ENCODE peak calls at places on chromosomes 5 and 9, in ten cellular contexts. R is foreskin fibroblast, F is stomach, G is lung microvascular endothelial cell, W is MCF 10A, M is right lobe of liver, A is iPS-NIHi11, P is NAMALWA, C is astrocyte of the spinal cord, O is ureter. B is an unnamed sample.
A peak's percentile ranks its signal among the peaks of the same experiment; 100 is the strongest.

GRCh38 chr5:94613583-94613982 is 4.8 kb downstream of the KIAA0825 start:
- DNase-seq in R (peak; percentile 7), F (no peak), G (peak; percentile 58), W (peak; percentile 67), M (no peak), A (peak; percentile 24), P (peak; percentile 64), C (peak; percentile 19), O (no peak), B (peak; percentile 24)

GRCh38 chr5:64505769-64506566 is at the start of gene RGS7BP:
- DNase-seq in R (peak; percentile 56), F (peak; percentile 29), G (peak; percentile 52), W (no peak), M (peak; percentile 57), A (peak; percentile 69), P (no peak), C (peak; percentile 52), O (peak; percentile 57), B (peak; percentile 76)

GRCh38 chr5:62718368-62718767 is 139.7 kb downstream of the LRRC70 start:
- DNase-seq in R (no peak), F (no peak), G (no peak), W (no peak), M (no peak), A (peak; percentile 30), P (no peak), C (no peak), O (no peak), B (no peak)

GRCh38 chr5:107673106-107673367 is 2.3 kb upstream of the EFNA5 start:
- DNase-seq in R (no peak), F (no peak), G (no peak), W (no peak), M (no peak), A (no peak), P (peak; percentile 56), C (no peak), O (no peak), B (no peak)

GRCh38 chr5:34411470-34412346 is 244.4 kb upstream of the RAI14 start:
- DNase-seq in R (peak; percentile 42), F (no peak), G (no peak), W (no peak), M (no peak), A (peak; percentile 67), P (no peak), C (peak; percentile 74), O (no peak), B (no peak)

GRCh38 chr5:125538469-125538868 is 792.0 kb upstream of the ZNF608 start:
- DNase-seq in R (no peak), F (no peak), G (no peak), W (no peak), M (no peak), A (no peak), P (no peak), C (no peak), O (no peak), B (no peak)

GRCh38 chr9:93952784-93953491 is 2.2 kb downstream of the BARX1 start:
- DNase-seq in R (no peak), F (no peak), G (no peak), W (no peak), M (no peak), A (no peak), P (no peak), C (no peak), O (no peak), B (peak; percentile 43)

GRCh38 chr5:145324101-145324500 is 511.0 kb downstream of the PRELID2 start:
- DNase-seq in R (no peak), F (no peak), G (no peak), W (no peak), M (no peak), A (no peak), P (no peak), C (no peak), O (no peak), B (no peak)

GRCh38 chr5:82349651-82350050 is 71.5 kb upstream of the RPS23 start:
- DNase-seq in R (peak; percentile 48), F (no peak), G (peak; percentile 19), W (peak; percentile 52), M (no peak), A (peak; percentile 73), P (peak; percentile 51), C (no peak), O (no peak), B (peak; percentile 32)

GRCh38 chr9:14314424-14314928 is 535 bp upstream of the NFIB start:
- DNase-seq in R (peak; percentile 89), F (peak; percentile 78), G (peak; percentile 94), W (peak; percentile 96), M (peak; percentile 81), A (peak; percentile 72), P (no peak), C (peak; percentile 95), O (peak; percentile 85), B (peak; percentile 77)

GRCh38 chr9:113370806-113371325 is 5.9 kb downstream of the HDHD3 start:
- DNase-seq in R (no peak), F (no peak), G (no peak), W (no peak), M (no peak), A (no peak), P (no peak), C (no peak), O (no peak), B (no peak)

GRCh38 chr9:124214596-124215550 is 42.9 kb upstream of the NEK6 start:
- DNase-seq in R (peak; percentile 4), F (peak; percentile 13), G (no peak), W (no peak), M (peak; percentile 31), A (no peak), P (no peak), C (no peak), O (no peak), B (no peak)

GRCh38 chr5:9362600-9362999 is 183.3 kb downstream of the SEMA5A start:
- DNase-seq in R (no peak), F (no peak), G (no peak), W (no peak), M (no peak), A (no peak), P (no peak), C (no peak), O (no peak), B (no peak)

GRCh38 chr9:26470287-26470686 is 422.3 kb downstream of the CAAP1 start:
- DNase-seq in R (no peak), F (no peak), G (no peak), W (no peak), M (no peak), A (no peak), P (no peak), C (no peak), O (no peak), B (no peak)

GRCh38 chr5:65262590-65263189 is 219.0 kb downstream of the ADAMTS6 start:
- DNase-seq in R (peak; percentile 91), F (no peak), G (peak; percentile 76), W (peak; percentile 43), M (no peak), A (no peak), P (no peak), C (peak; percentile 93), O (no peak), B (peak; percentile 46)

GRCh38 chr5:125376059-125376641 is 629.7 kb upstream of the ZNF608 start:
- DNase-seq in R (peak; percentile 16), F (no peak), G (no peak), W (no peak), M (no peak), A (no peak), P (no peak), C (no peak), O (no peak), B (peak; percentile 4)

GRCh38 chr5:134007581-134008256 is 2.9 kb upstream of the VDAC1 start:
- DNase-seq in R (peak; percentile 56), F (no peak), G (no peak), W (peak; percentile 30), M (no peak), A (peak; percentile 93), P (no peak), C (no peak), O (no peak), B (no peak)

GRCh38 chr5:119398713-119399492 is 43.1 kb downstream of the TNFAIP8 start:
- DNase-seq in R (peak; percentile 83), F (peak; percentile 68), G (no peak), W (peak; percentile 95), M (peak; percentile 90), A (peak; percentile 15), P (no peak), C (no peak), O (peak; percentile 64), B (no peak)

GRCh38 chr5:87245451-87245850 is 22.2 kb upstream of the RASA1 start:
- DNase-seq in R (no peak), F (no peak), G (no peak), W (no peak), M (no peak), A (no peak), P (no peak), C (no peak), O (no peak), B (no peak)

GRCh38 chr5:132830436-132831094 is at the start of gene SHROOM1:
- DNase-seq in R (peak; percentile 85), F (peak; percentile 80), G (peak; percentile 53), W (peak; percentile 84), M (peak; percentile 89), A (peak; percentile 84), P (no peak), C (no peak), O (peak; percentile 55), B (peak; percentile 88)

GRCh38 chr5:145848854-145849253 is 13.7 kb upstream of the PRELID2 start:
- DNase-seq in R (peak; percentile 64), F (no peak), G (peak; percentile 69), W (peak; percentile 93), M (no peak), A (no peak), P (no peak), C (peak; percentile 53), O (no peak), B (no peak)

GRCh38 chr9:20989923-20990341 is 41.5 kb downstream of the HACD4 start:
- DNase-seq in R (no peak), F (no peak), G (no peak), W (no peak), M (peak; percentile 60), A (no peak), P (no peak), C (peak; percentile 61), O (no peak), B (no peak)

B was measured in hepatocyte.